ENCODE peak calls at places on chromosomes 1 and 21, in five cellular contexts. A is lung, G is LoVo, K is tibial nerve, L is NCI-H510A treated with DMSO at 0.1 percent for 48 hours. I is an unnamed sample.

GRCh38 chr1:198107041-198107440 is 49.8 kb upstream of the NEK7 start:
- DNase-seq in L (no peak), G (no peak), K (no peak), A (no peak), I (no peak)

GRCh38 chr1:171313835-171314320 is at the start of gene FMO4:
- DNase-seq in K (peak; percentile 69), G (peak; percentile 91), A (peak; percentile 96), L (peak; percentile 90), I (peak; percentile 91)

GRCh38 chr1:153358691-153358975 is 979 bp downstream of the S100A9 start:
- DNase-seq in G (no peak), L (no peak), K (no peak), A (peak; percentile 26), I (no peak)

GRCh38 chr1:33312413-33312749 is 8.5 kb downstream of the A3GALT2 start:
- DNase-seq in L (no peak), K (no peak), G (no peak), A (no peak), I (peak; percentile 77)

GRCh38 chr1:164638506-164639202 is 79.7 kb downstream of the PBX1 start:
- DNase-seq in G (no peak), A (no peak), K (no peak), L (no peak), I (no peak)

GRCh38 chr1:39272027-39272790 is 67.7 kb downstream of the MACF1 start:
- DNase-seq in L (peak; percentile 100), A (no peak), K (no peak), G (no peak), I (peak; percentile 29)

GRCh38 chr1:57638239-57638638 is 214.4 kb upstream of the DAB1 start:
- DNase-seq in G (no peak), A (no peak), K (no peak), L (no peak), I (no peak)

GRCh38 chr1:230057681-230058565 is 9.1 kb upstream of the GALNT2 start:
- DNase-seq in K (no peak), G (no peak), L (no peak), A (no peak), I (no peak)

GRCh38 chr1:84356881-84357280 is 41.4 kb upstream of the DNASE2B start:
- DNase-seq in K (no peak), G (no peak), A (no peak), L (no peak), I (no peak)

GRCh38 chr1:23772854-23773242 is 5.4 kb upstream of the PITHD1 start:
- DNase-seq in A (no peak), K (no peak), G (no peak), L (no peak), I (no peak)

GRCh38 chr1:9231648-9232332 is 2.8 kb upstream of the H6PD start:
- DNase-seq in K (no peak), L (no peak), G (no peak), A (no peak), I (no peak)

GRCh38 chr1:33072707-33073106 is 8.2 kb upstream of the AZIN2 start:
- DNase-seq in G (no peak), A (no peak), K (no peak), L (no peak), I (no peak)

GRCh38 chr1:201536542-201536941 is 2.4 kb upstream of the NAV1 start:
- DNase-seq in K (peak; percentile 47), G (peak; percentile 14), A (no peak), L (no peak), I (no peak)

GRCh38 chr1:71667224-71667623 is 586.4 kb upstream of the ZRANB2 start:
- DNase-seq in K (no peak), L (no peak), G (no peak), A (no peak), I (no peak)

GRCh38 chr1:181250038-181250437 is 161.5 kb downstream of the IER5 start:
- DNase-seq in L (no peak), A (no peak), K (no peak), G (no peak), I (no peak)

GRCh38 chr1:72830606-72831390 is 548.5 kb upstream of the NEGR1 start:
- DNase-seq in K (no peak), L (no peak), G (no peak), A (no peak), I (peak; percentile 1)

GRCh38 chr1:209048961-209049669 is 534.4 kb upstream of the CAMK1G start:
- DNase-seq in K (no peak), L (no peak), G (no peak), A (no peak), I (no peak)

GRCh38 chr1:29123871-29124365 is at the start of gene TMEM200B:
- DNase-seq in A (no peak), K (no peak), L (no peak), G (no peak), I (no peak)

GRCh38 chr1:82586473-82586872 is 785.7 kb downstream of the ADGRL2 start:
- DNase-seq in G (no peak), K (no peak), L (no peak), A (peak; percentile 31), I (no peak)

GRCh38 chr1:37797750-37798345 is 4.2 kb downstream of the MANEAL start:
- DNase-seq in L (no peak), A (no peak), G (no peak), K (no peak), I (no peak)

GRCh38 chr1:41804176-41804575 is 114.5 kb downstream of the HIVEP3 start:
- DNase-seq in L (no peak), G (no peak), A (no peak), K (no peak), I (no peak)

GRCh38 chr1:201096977-201097856 is 15.0 kb downstream of the CACNA1S start:
- DNase-seq in L (no peak), K (no peak), A (no peak), G (no peak), I (no peak)

GRCh38 chr1:76073471-76073870 is 1.1 kb upstream of the ST6GALNAC3 start:
- DNase-seq in A (no peak), L (no peak), K (no peak), G (no peak), I (no peak)

GRCh38 chr1:107648071-107648470 is 316.9 kb downstream of the VAV3 start:
- DNase-seq in A (no peak), G (no peak), L (no peak), K (no peak), I (no peak)

GRCh38 chr1:44239337-44239960 is 26.2 kb downstream of the DMAP1 start:
- DNase-seq in K (no peak), L (no peak), A (no peak), G (no peak), I (no peak)

GRCh38 chr1:207088161-207088560 is 499 bp upstream of the C4BPB start:
- DNase-seq in A (no peak), L (no peak), G (peak; percentile 71), K (no peak), I (no peak)

GRCh38 chr1:9716404-9717192 is 65.1 kb downstream of the PIK3CD start:
- DNase-seq in K (no peak), A (no peak), L (no peak), G (no peak), I (no peak)

GRCh38 chr1:116345830-116346229 is 27.2 kb upstream of the ATP1A1 start:
- DNase-seq in K (no peak), L (peak; percentile 35), G (no peak), A (no peak), I (peak; percentile 31)

GRCh38 chr1:42211224-42211623 is 46.7 kb upstream of the GUCA2A start:
- DNase-seq in L (no peak), K (no peak), G (no peak), A (no peak), I (no peak)

GRCh38 chr1:162191396-162192322 is 122.2 kb downstream of the NOS1AP start:
- DNase-seq in K (no peak), A (no peak), L (peak; percentile 70), G (peak; percentile 33), I (peak; percentile 46)

GRCh38 chr21:45983981-45984551 is 2.5 kb downstream of the COL6A1 start:
- DNase-seq in G (no peak), L (no peak), K (no peak), A (no peak), I (no peak)

GRCh38 chr1:208329291-208329690 is 85.1 kb upstream of the PLXNA2 start:
- DNase-seq in A (no peak), L (no peak), K (no peak), G (no peak), I (no peak)

GRCh38 chr1:9858293-9859035 is 34.7 kb upstream of the CLSTN1 start:
- DNase-seq in A (no peak), G (no peak), K (no peak), L (no peak), I (no peak)

GRCh38 chr1:41662656-41663437 is 178.4 kb upstream of the EDN2 start:
- DNase-seq in K (no peak), A (peak; percentile 51), G (peak; percentile 35), L (no peak), I (peak; percentile 62)

GRCh38 chr1:223872308-223872878 is 26.6 kb upstream of the TP53BP2 start:
- DNase-seq in K (no peak), G (no peak), A (no peak), L (no peak), I (no peak)

GRCh38 chr1:15031251-15031930 is 122.2 kb upstream of the TMEM51 start:
- DNase-seq in L (no peak), A (no peak), G (no peak), K (no peak), I (no peak)

GRCh38 chr1:176196728-176197127 is 10.4 kb downstream of the COP1 start:
- DNase-seq in A (no peak), L (no peak), K (no peak), G (no peak), I (no peak)